ENCODE peak calls at places on chromosome 9, in four cellular contexts. Y is GM12878, W is HepG2, N is K562. U is an unnamed sample.

GRCh38 chr9:125428060-125428481 is 166.4 kb downstream of the GAPVD1 start:
- DNase-seq in W (no peak), N (peak), Y (no peak), U (peak)

GRCh38 chr9:21679432-21679831 is 123.0 kb upstream of the MTAP start:
- DNase-seq in Y (no peak), N (no peak), W (no peak), U (no peak)

GRCh38 chr9:137804908-137805356 is 72.7 kb upstream of the CACNA1B start:
- DNase-seq in N (no peak), W (no peak), Y (peak), U (no peak)

GRCh38 chr9:13588151-13589043 is 308.9 kb upstream of the MPDZ start:
- DNase-seq in N (no peak), W (no peak), Y (no peak), U (no peak)

GRCh38 chr9:1057910-1058309 is 7.8 kb downstream of the DMRT2 start:
- DNase-seq in W (no peak), Y (no peak), N (no peak), U (no peak)

GRCh38 chr9:108272350-108272899 is 583.4 kb downstream of the ACTL7B start:
- DNase-seq in Y (no peak), W (peak), N (peak), U (peak)

GRCh38 chr9:136558373-136558772 is 12.5 kb upstream of the NOTCH1 start:
- DNase-seq in W (no peak), Y (no peak), N (no peak), U (no peak)

GRCh38 chr9:31321256-31321655 is 1063.2 kb upstream of the ACO1 start:
- DNase-seq in W (no peak), Y (no peak), N (no peak), U (no peak)

GRCh38 chr9:91676042-91676441 is 252.4 kb upstream of the NFIL3 start:
- DNase-seq in Y (peak), W (peak), N (no peak), U (no peak)

GRCh38 chr9:74726581-74726980 is 161.1 kb downstream of the TRPM6 start:
- DNase-seq in N (no peak), Y (no peak), W (no peak), U (no peak)

GRCh38 chr9:34701023-34701768 is 8.7 kb downstream of the CCL21 start:
- DNase-seq in N (peak), Y (no peak), W (peak), U (peak)

GRCh38 chr9:100111235-100111634 is 12.2 kb downstream of the INVS start:
- DNase-seq in Y (no peak), W (no peak), N (no peak), U (no peak)

GRCh38 chr9:124164800-124165199 is 92.9 kb upstream of the NEK6 start:
- DNase-seq in N (no peak), W (no peak), Y (no peak), U (no peak)
- TF ChIP-seq CREB1 in N (no peak), W (no peak), Y (no peak), U (no peak)

DNA sequence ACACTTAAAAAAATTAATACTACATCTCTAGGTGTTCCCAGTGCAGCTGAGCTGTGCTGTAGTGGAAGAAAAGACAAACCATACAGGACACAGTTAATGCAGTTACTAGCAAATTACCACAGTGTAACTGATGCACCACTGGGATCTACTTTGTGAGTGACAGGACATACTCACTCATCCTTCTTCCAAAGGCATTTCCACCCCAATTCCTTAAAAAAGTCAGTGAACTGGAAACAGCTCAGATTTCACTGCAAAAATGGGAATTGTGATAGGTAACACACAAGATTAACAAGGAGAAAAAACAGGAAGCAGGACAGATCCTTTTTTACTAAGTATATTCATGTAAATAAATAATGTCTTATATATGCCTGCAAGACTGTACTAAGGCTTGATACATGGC is 109.6 kb downstream of the DMAC1 start:
- DNase-seq in Y (no peak), W (no peak), N (no peak), U (no peak)
- TF ChIP-seq REST in Y (no peak), W (no peak), N (no peak), U (no peak)

GRCh38 chr9:79357185-79357584 is 214.6 kb upstream of the TLE4 start:
- DNase-seq in Y (no peak), W (no peak), N (no peak), U (no peak)
- TF ChIP-seq EZH2 in Y (no peak), W (no peak), N (no peak), U (no peak)

DNA sequence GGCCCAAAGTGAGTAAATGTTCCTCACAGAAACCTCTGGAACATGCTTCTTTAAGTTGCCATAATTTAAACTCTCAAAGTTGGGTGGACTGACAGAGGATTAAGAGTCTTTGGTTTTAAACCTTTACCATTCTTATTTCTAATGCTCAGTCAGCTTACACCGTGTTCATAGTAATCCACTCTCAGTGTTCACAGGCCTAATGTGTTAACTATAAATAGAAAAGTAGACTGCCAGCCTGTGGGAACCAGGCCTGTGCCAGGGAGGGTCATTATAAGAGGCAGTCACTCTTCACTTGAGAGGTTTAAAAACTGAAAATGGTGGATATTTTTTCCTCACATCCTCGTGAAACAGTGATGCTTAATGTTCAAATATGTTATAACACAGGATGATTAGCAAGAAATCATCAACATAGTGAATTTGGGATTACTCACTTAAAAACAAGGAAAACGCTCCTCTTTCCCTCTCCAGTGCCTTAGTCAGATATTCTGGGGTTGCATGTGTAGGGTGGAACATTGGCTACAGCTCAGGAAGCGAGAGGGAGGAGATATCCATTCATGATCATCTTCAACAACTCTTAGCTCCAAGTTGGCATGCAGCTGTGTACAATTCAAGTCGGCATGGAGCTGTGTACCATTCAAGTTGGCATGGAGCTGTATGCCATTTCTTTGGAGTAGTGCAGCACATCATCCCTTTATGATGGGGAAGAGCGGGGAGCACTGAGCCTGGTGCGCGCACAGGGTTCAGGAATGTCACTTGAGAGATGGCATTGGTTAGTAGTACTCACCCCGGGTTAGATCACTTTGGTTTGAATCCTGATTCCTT is 65.8 kb downstream of the KIAA1958 start:
- DNase-seq in N (no peak), W (no peak), Y (no peak), U (no peak)
- TF ChIP-seq CREB1 in N (no peak), W (no peak), Y (no peak), U (no peak)

GRCh38 chr9:113513541-113513940 is 50.0 kb downstream of the RGS3 start:
- DNase-seq in Y (no peak), N (no peak), W (no peak), U (no peak)

GRCh38 chr9:113514061-113514460 is 50.5 kb downstream of the RGS3 start:
- DNase-seq in Y (no peak), W (no peak), N (no peak), U (no peak)

GRCh38 chr9:113513111-113513510 is 49.6 kb downstream of the RGS3 start:
- DNase-seq in W (no peak), N (no peak), Y (no peak), U (no peak)

GRCh38 chr9:113515862-113516261 is 52.3 kb downstream of the RGS3 start:
- DNase-seq in Y (no peak), N (no peak), W (no peak), U (no peak)

DNA sequence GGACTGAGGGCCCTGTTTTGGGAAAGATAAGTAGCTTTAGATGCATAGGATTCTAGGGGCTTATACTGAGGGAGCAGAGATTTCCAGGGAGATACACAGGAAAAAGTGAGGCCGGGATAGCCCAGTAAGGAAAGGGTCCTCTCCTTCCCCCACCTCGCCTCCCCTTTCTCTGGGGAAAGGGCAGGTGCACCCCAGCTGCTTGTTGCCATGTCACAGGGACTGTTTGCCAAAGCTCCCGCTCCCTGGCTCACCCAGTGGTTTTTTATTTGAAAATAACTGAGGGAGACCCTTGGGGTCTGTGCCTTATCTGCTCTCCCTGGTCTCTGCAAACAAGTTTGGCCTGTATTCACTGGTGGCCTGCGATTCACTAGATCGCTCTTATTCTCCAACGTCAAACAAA is 51.2 kb downstream of the RGS3 start:
- DNase-seq in Y (no peak), N (no peak), W (no peak), U (no peak)
- TF ChIP-seq REST in Y (no peak), N (no peak), W (no peak), U (no peak)

GRCh38 chr9:124018731-124019697 is 7.4 kb downstream of the LHX2 start:
- DNase-seq in N (no peak), W (no peak), Y (no peak), U (peak)

GRCh38 chr9:124020520-124021384 is 9.2 kb downstream of the LHX2 start:
- DNase-seq in Y (no peak), N (no peak), W (no peak), U (peak)

GRCh38 chr9:124019771-124020519 is 8.4 kb downstream of the LHX2 start:
- DNase-seq in Y (no peak), N (no peak), W (no peak), U (no peak)

GRCh38 chr9:124022201-124023121 is 10.9 kb downstream of the LHX2 start:
- DNase-seq in N (peak), W (peak), Y (no peak), U (peak)

DNA sequence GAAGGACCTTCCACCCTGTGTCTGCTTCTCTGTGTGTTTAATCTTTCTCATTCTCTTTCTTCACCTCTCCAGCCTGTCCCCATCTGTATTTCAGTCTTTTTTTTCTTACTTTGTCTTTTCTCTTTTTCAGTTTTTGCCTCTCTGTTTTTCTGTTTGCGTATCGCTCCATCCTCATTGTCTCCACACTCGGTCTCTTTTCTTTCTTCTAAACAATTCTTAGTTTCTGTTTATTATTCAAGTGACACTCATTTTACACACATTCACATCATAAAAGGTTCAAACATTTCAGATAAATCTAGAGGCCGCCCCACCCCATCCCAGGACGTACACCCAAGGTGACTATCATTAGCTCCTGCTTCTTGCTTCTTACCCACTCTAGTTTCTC is 9.8 kb downstream of the LHX2 start:
- DNase-seq in Y (no peak), W (no peak), N (no peak), U (no peak)
- TF ChIP-seq EZH2 in Y (no peak), W (no peak), N (no peak), U (peak)

GRCh38 chr9:89576404-89576824 is 28.4 kb upstream of the GADD45G start:
- DNase-seq in Y (no peak), N (peak), W (peak), U (peak)
- TF ChIP-seq CREB1 in Y (no peak), N (no peak), W (no peak), U (no peak)

GRCh38 chr9:107177857-107178256 is 105.2 kb upstream of the RAD23B start:
- DNase-seq in N (no peak), W (no peak), Y (no peak), U (no peak)
- TF ChIP-seq REST in N (no peak), W (no peak), Y (peak), U (peak)

GRCh38 chr9:133429641-133430161 is 7.5 kb downstream of the ADAMTS13 start:
- DNase-seq in N (peak), Y (no peak), W (peak), U (peak)
- TF ChIP-seq EZH2 in N (no peak), Y (no peak), W (no peak), U (no peak)

U was measured in GM23338.